ENCODE peak calls at places on chromosomes 11 and 22, in nine cellular contexts. S is stimulated activated CD8-positive, alpha-beta memory T cell treated with anti-CD3 and anti-CD28 coated beads, Interleukin-2, amount 100 ng/mL, for 1 hour; V is activated T-cell treated with anti-CD3 and anti-CD28 coated beads for 1 hour; B is left ventricle myocardium superior; H is stimulated activated CD4-positive, alpha-beta T cell treated with anti-CD3 and anti-CD28 coated beads, Interleukin-2, amount 100 ng/mL, for 24 hours; F is SJSA1; D is A549; J is EL; P is spleen. A is an unnamed sample.

GRCh38 chr11:14971865-14972580 is at the start of gene CALCA:
- DNase-seq in S (no peak), V (no peak), B (peak), H (no peak), F (no peak), D (no peak), J (no peak), P (no peak), A (no peak)

GRCh38 chr11:119483341-119483880 is 60.4 kb upstream of the THY1 start:
- DNase-seq in S (no peak), V (no peak), B (no peak), H (no peak), F (peak), D (no peak), J (no peak), P (peak), A (no peak)

GRCh38 chr22:19174106-19175025 is 4.2 kb downstream of the SLC25A1 start:
- DNase-seq in S (no peak), V (no peak), B (peak), H (no peak), F (peak), D (no peak), J (peak), P (peak), A (no peak)

GRCh38 chr11:125627236-125627910 is 2.4 kb downstream of the CHEK1 start:
- DNase-seq in S (no peak), V (no peak), B (no peak), H (no peak), F (no peak), D (no peak), J (peak), P (no peak), A (no peak)

GRCh38 chr22:36237462-36238347 is 1.6 kb downstream of the APOL2 start:
- DNase-seq in S (no peak), V (no peak), B (no peak), H (no peak), F (peak), D (no peak), J (no peak), P (no peak), A (no peak)

GRCh38 chr11:6599884-6600390 is 3.5 kb downstream of the RRP8 start:
- DNase-seq in S (no peak), V (no peak), B (no peak), H (no peak), F (no peak), D (no peak), J (no peak), P (no peak), A (no peak)

GRCh38 chr11:119369035-119369925 is 12.2 kb downstream of the USP2 start:
- DNase-seq in S (no peak), V (no peak), B (peak), H (no peak), F (no peak), D (no peak), J (no peak), P (no peak), A (no peak)

GRCh38 chr22:49936973-49937757 is 18.7 kb downstream of the CRELD2 start:
- DNase-seq in S (no peak), V (no peak), B (peak), H (no peak), F (no peak), D (no peak), J (no peak), P (no peak), A (no peak)

GRCh38 chr11:67160872-67161783 is 42.1 kb downstream of the KDM2A start:
- DNase-seq in S (no peak), V (no peak), B (no peak), H (no peak), F (no peak), D (no peak), J (peak), P (no peak), A (no peak)

GRCh38 chr11:1883342-1884122 is 8.2 kb downstream of the PRR33 start:
- DNase-seq in S (no peak), V (no peak), B (no peak), H (no peak), F (no peak), D (no peak), J (no peak), P (peak), A (no peak)

GRCh38 chr22:28063656-28064055 is 144.6 kb upstream of the PITPNB start:
- DNase-seq in S (no peak), V (no peak), B (no peak), H (no peak), F (no peak), D (no peak), J (no peak), P (no peak), A (no peak)

GRCh38 chr22:28942801-28943500 is 59.6 kb downstream of the ZNRF3 start:
- DNase-seq in S (no peak), V (no peak), B (no peak), H (no peak), F (no peak), D (no peak), J (no peak), P (no peak), A (no peak)

GRCh38 chr22:30413745-30414524 is 11.6 kb upstream of the MTFP1 start:
- DNase-seq in S (no peak), V (no peak), B (no peak), H (no peak), F (no peak), D (no peak), J (no peak), P (no peak), A (no peak)

GRCh38 chr22:49796596-49797270 is 30.9 kb downstream of the BRD1 start:
- DNase-seq in S (no peak), V (no peak), B (no peak), H (no peak), F (no peak), D (no peak), J (no peak), P (no peak), A (no peak)

GRCh38 chr11:26134053-26134452 is 197.9 kb upstream of the ANO3 start:
- DNase-seq in S (no peak), V (no peak), B (no peak), H (no peak), F (no peak), D (no peak), J (no peak), P (no peak), A (no peak)

GRCh38 chr11:2217211-2218081 is 45.8 kb upstream of the TH start:
- DNase-seq in S (no peak), V (no peak), B (no peak), H (no peak), F (peak), D (no peak), J (no peak), P (peak), A (no peak)

GRCh38 chr11:76637491-76638266 is 32.9 kb downstream of the LRRC32 start:
- DNase-seq in S (no peak), V (no peak), B (peak), H (no peak), F (no peak), D (no peak), J (no peak), P (peak), A (no peak)

GRCh38 chr22:42758929-42759629 is 38.4 kb upstream of the A4GALT start:
- DNase-seq in S (no peak), V (no peak), B (no peak), H (no peak), F (no peak), D (no peak), J (no peak), P (no peak), A (no peak)

GRCh38 chr11:11157201-11157600 is 195.8 kb downstream of the CSNK2A3 start:
- DNase-seq in S (no peak), V (peak), B (peak), H (peak), F (no peak), D (peak), J (peak), P (no peak), A (peak)

GRCh38 chr11:125772834-125773505 is 5.7 kb downstream of the PATE2 start:
- DNase-seq in S (no peak), V (no peak), B (no peak), H (no peak), F (no peak), D (no peak), J (peak), P (no peak), A (no peak)

GRCh38 chr22:20487715-20488114 is 7.9 kb downstream of the KLHL22 start:
- DNase-seq in S (no peak), V (no peak), B (no peak), H (no peak), F (no peak), D (no peak), J (no peak), P (no peak), A (no peak)

GRCh38 chr11:100151944-100152343 is 535.1 kb upstream of the ARHGAP42 start:
- DNase-seq in S (no peak), V (no peak), B (no peak), H (no peak), F (peak), D (no peak), J (no peak), P (no peak), A (no peak)

GRCh38 chr11:77231800-77232199 is 69.7 kb downstream of the GDPD4 start:
- DNase-seq in S (no peak), V (no peak), B (no peak), H (no peak), F (no peak), D (no peak), J (no peak), P (no peak), A (no peak)

GRCh38 chr11:126740857-126741256 is 259.7 kb downstream of the KIRREL3 start:
- DNase-seq in S (no peak), V (no peak), B (no peak), H (no peak), F (no peak), D (no peak), J (no peak), P (no peak), A (no peak)

GRCh38 chr11:131924446-131925240 is 554.2 kb downstream of the NTM start:
- DNase-seq in S (no peak), V (no peak), B (no peak), H (no peak), F (no peak), D (no peak), J (peak), P (no peak), A (no peak)

GRCh38 chr11:78883506-78883905 is 308.8 kb upstream of the NARS2 start:
- DNase-seq in S (no peak), V (no peak), B (no peak), H (no peak), F (no peak), D (no peak), J (no peak), P (no peak), A (no peak)

GRCh38 chr22:19888131-19888746 is 33.6 kb upstream of the GNB1L start:
- DNase-seq in S (no peak), V (no peak), B (peak), H (no peak), F (no peak), D (no peak), J (no peak), P (peak), A (no peak)

GRCh38 chr11:73982990-73983763 is 534 bp upstream of the UCP2 start:
- DNase-seq in S (peak), V (peak), B (peak), H (peak), F (peak), D (peak), J (peak), P (peak), A (peak)

GRCh38 chr11:60831501-60832079 is 10.3 kb upstream of the CCDC86 start:
- DNase-seq in S (no peak), V (no peak), B (no peak), H (no peak), F (no peak), D (no peak), J (peak), P (no peak), A (no peak)

GRCh38 chr11:68315581-68315920 is 3.2 kb downstream of the LRP5 start:
- DNase-seq in S (no peak), V (no peak), B (no peak), H (no peak), F (no peak), D (no peak), J (no peak), P (no peak), A (peak)

GRCh38 chr22:27723150-27723549 is 78.4 kb downstream of the MN1 start:
- DNase-seq in S (no peak), V (no peak), B (no peak), H (no peak), F (no peak), D (no peak), J (no peak), P (no peak), A (no peak)

GRCh38 chr11:68164437-68164836 is 43.2 kb upstream of the CHKA start:
- DNase-seq in S (no peak), V (no peak), B (no peak), H (no peak), F (no peak), D (no peak), J (peak), P (no peak), A (no peak)

GRCh38 chr11:75786101-75786736 is 17.6 kb downstream of the DGAT2 start:
- DNase-seq in S (no peak), V (no peak), B (no peak), H (no peak), F (no peak), D (no peak), J (no peak), P (peak), A (peak)

GRCh38 chr11:65743928-65744698 is 23.5 kb upstream of the RNASEH2C start:
- DNase-seq in S (no peak), V (no peak), B (peak), H (peak), F (peak), D (peak), J (peak), P (no peak), A (peak)

GRCh38 chr11:65130631-65131416 is 3.5 kb downstream of the SYVN1 start:
- DNase-seq in S (no peak), V (no peak), B (no peak), H (no peak), F (no peak), D (no peak), J (no peak), P (peak), A (no peak)

GRCh38 chr22:26502688-26503561 is 9.3 kb downstream of the TFIP11 start:
- DNase-seq in S (peak), V (peak), B (peak), H (peak), F (peak), D (no peak), J (peak), P (peak), A (no peak)

A was measured in HuH-7.5.